ENCODE peak calls at places on chromosomes 7 and 10, in five cellular contexts. One of them, this sample, is unnamed.
A peak's percentile ranks its signal among the peaks of the same experiment; 100 is the strongest.

GRCh38 chr10:71436268-71436922 is 39.7 kb downstream of the CDH23 start:
- DNase-seq in stimulated activated CD8-positive, alpha-beta memory T cell treated with anti-CD3 and anti-CD28 coated beads, Interleukin-7, amount 100 ng/mL, for 24 hours: no peak
- DNase-seq in renal cortical epithelial cell: no peak
- DNase-seq in mammary epithelial cell: no peak
- DNase-seq in cardiac fibroblast: peak; percentile 5
- DNase-seq in this sample: no peak

GRCh38 chr10:63801139-63801538 is 279.9 kb downstream of the REEP3 start:
- DNase-seq in mammary epithelial cell: no peak
- DNase-seq in renal cortical epithelial cell: no peak
- DNase-seq in cardiac fibroblast: peak; percentile 19
- DNase-seq in stimulated activated CD8-positive, alpha-beta memory T cell treated with anti-CD3 and anti-CD28 coated beads, Interleukin-7, amount 100 ng/mL, for 24 hours: no peak
- DNase-seq in this sample: no peak

GRCh38 chr7:108570146-108570755 is 577 bp downstream of the DNAJB9 start:
- DNase-seq in mammary epithelial cell: peak; percentile 68
- DNase-seq in cardiac fibroblast: peak; percentile 55
- DNase-seq in renal cortical epithelial cell: peak; percentile 88
- DNase-seq in stimulated activated CD8-positive, alpha-beta memory T cell treated with anti-CD3 and anti-CD28 coated beads, Interleukin-7, amount 100 ng/mL, for 24 hours: peak; percentile 16
- DNase-seq in this sample: peak; percentile 74

GRCh38 chr10:67815571-67816059 is 22.4 kb downstream of the DNAJC12 start:
- DNase-seq in cardiac fibroblast: peak; percentile 41
- DNase-seq in stimulated activated CD8-positive, alpha-beta memory T cell treated with anti-CD3 and anti-CD28 coated beads, Interleukin-7, amount 100 ng/mL, for 24 hours: no peak
- DNase-seq in mammary epithelial cell: no peak
- DNase-seq in renal cortical epithelial cell: peak; percentile 65
- DNase-seq in this sample: no peak

GRCh38 chr10:48740023-48740707 is 55.5 kb downstream of the WDFY4 start:
- DNase-seq in cardiac fibroblast: no peak
- DNase-seq in mammary epithelial cell: no peak
- DNase-seq in stimulated activated CD8-positive, alpha-beta memory T cell treated with anti-CD3 and anti-CD28 coated beads, Interleukin-7, amount 100 ng/mL, for 24 hours: no peak
- DNase-seq in renal cortical epithelial cell: no peak
- DNase-seq in this sample: no peak

GRCh38 chr7:18753972-18754610 is 258.5 kb downstream of the HDAC9 start:
- DNase-seq in stimulated activated CD8-positive, alpha-beta memory T cell treated with anti-CD3 and anti-CD28 coated beads, Interleukin-7, amount 100 ng/mL, for 24 hours: no peak
- DNase-seq in renal cortical epithelial cell: peak; percentile 40
- DNase-seq in mammary epithelial cell: peak; percentile 43
- DNase-seq in cardiac fibroblast: peak; percentile 59
- DNase-seq in this sample: no peak

GRCh38 chr10:133166504-133166827 is 6.4 kb downstream of the KNDC1 start:
- DNase-seq in mammary epithelial cell: no peak
- DNase-seq in renal cortical epithelial cell: no peak
- DNase-seq in cardiac fibroblast: no peak
- DNase-seq in stimulated activated CD8-positive, alpha-beta memory T cell treated with anti-CD3 and anti-CD28 coated beads, Interleukin-7, amount 100 ng/mL, for 24 hours: no peak
- DNase-seq in this sample: peak; percentile 19

GRCh38 chr7:48438196-48438595 is 266.9 kb downstream of the ABCA13 start:
- DNase-seq in stimulated activated CD8-positive, alpha-beta memory T cell treated with anti-CD3 and anti-CD28 coated beads, Interleukin-7, amount 100 ng/mL, for 24 hours: no peak
- DNase-seq in mammary epithelial cell: no peak
- DNase-seq in renal cortical epithelial cell: peak; percentile 16
- DNase-seq in cardiac fibroblast: no peak
- DNase-seq in this sample: no peak

GRCh38 chr10:90642136-90642535 is 215.7 kb downstream of the HTR7 start:
- DNase-seq in stimulated activated CD8-positive, alpha-beta memory T cell treated with anti-CD3 and anti-CD28 coated beads, Interleukin-7, amount 100 ng/mL, for 24 hours: no peak
- DNase-seq in cardiac fibroblast: peak; percentile 69
- DNase-seq in renal cortical epithelial cell: no peak
- DNase-seq in mammary epithelial cell: peak; percentile 2
- DNase-seq in this sample: no peak

GRCh38 chr7:104951546-104951945 is 62.5 kb upstream of the KMT2E start:
- DNase-seq in cardiac fibroblast: peak; percentile 57
- DNase-seq in renal cortical epithelial cell: no peak
- DNase-seq in stimulated activated CD8-positive, alpha-beta memory T cell treated with anti-CD3 and anti-CD28 coated beads, Interleukin-7, amount 100 ng/mL, for 24 hours: no peak
- DNase-seq in mammary epithelial cell: no peak
- DNase-seq in this sample: peak; percentile 65

GRCh38 chr10:36526045-36526444 is 599.4 kb upstream of the ANKRD30A start:
- DNase-seq in mammary epithelial cell: no peak
- DNase-seq in renal cortical epithelial cell: no peak
- DNase-seq in cardiac fibroblast: no peak
- DNase-seq in stimulated activated CD8-positive, alpha-beta memory T cell treated with anti-CD3 and anti-CD28 coated beads, Interleukin-7, amount 100 ng/mL, for 24 hours: no peak
- DNase-seq in this sample: no peak

GRCh38 chr10:63314020-63314419 is 151.8 kb downstream of the JMJD1C start:
- DNase-seq in stimulated activated CD8-positive, alpha-beta memory T cell treated with anti-CD3 and anti-CD28 coated beads, Interleukin-7, amount 100 ng/mL, for 24 hours: no peak
- DNase-seq in mammary epithelial cell: no peak
- DNase-seq in renal cortical epithelial cell: peak; percentile 10
- DNase-seq in cardiac fibroblast: no peak
- DNase-seq in this sample: no peak

GRCh38 chr10:43689955-43690771 is 41.5 kb upstream of the ZNF32 start:
- DNase-seq in renal cortical epithelial cell: peak; percentile 17
- DNase-seq in stimulated activated CD8-positive, alpha-beta memory T cell treated with anti-CD3 and anti-CD28 coated beads, Interleukin-7, amount 100 ng/mL, for 24 hours: peak; percentile 72
- DNase-seq in cardiac fibroblast: peak; percentile 89
- DNase-seq in mammary epithelial cell: peak; percentile 59
- DNase-seq in this sample: peak; percentile 56

GRCh38 chr7:91463330-91463729 is 199.1 kb downstream of the FZD1 start:
- DNase-seq in stimulated activated CD8-positive, alpha-beta memory T cell treated with anti-CD3 and anti-CD28 coated beads, Interleukin-7, amount 100 ng/mL, for 24 hours: no peak
- DNase-seq in mammary epithelial cell: no peak
- DNase-seq in renal cortical epithelial cell: no peak
- DNase-seq in cardiac fibroblast: no peak
- DNase-seq in this sample: no peak

GRCh38 chr10:62681211-62681940 is 123.1 kb upstream of the ADO start:
- DNase-seq in cardiac fibroblast: no peak
- DNase-seq in stimulated activated CD8-positive, alpha-beta memory T cell treated with anti-CD3 and anti-CD28 coated beads, Interleukin-7, amount 100 ng/mL, for 24 hours: peak; percentile 54
- DNase-seq in mammary epithelial cell: no peak
- DNase-seq in renal cortical epithelial cell: no peak
- DNase-seq in this sample: peak; percentile 68

GRCh38 chr10:37865957-37866671 is 8.7 kb upstream of the ZNF248 start:
- DNase-seq in renal cortical epithelial cell: peak; percentile 81
- DNase-seq in cardiac fibroblast: no peak
- DNase-seq in mammary epithelial cell: no peak
- DNase-seq in stimulated activated CD8-positive, alpha-beta memory T cell treated with anti-CD3 and anti-CD28 coated beads, Interleukin-7, amount 100 ng/mL, for 24 hours: no peak
- DNase-seq in this sample: no peak

GRCh38 chr7:47379629-47380324 is 202.1 kb downstream of the TNS3 start:
- DNase-seq in mammary epithelial cell: peak; percentile 62
- DNase-seq in renal cortical epithelial cell: peak; percentile 69
- DNase-seq in cardiac fibroblast: peak; percentile 77
- DNase-seq in stimulated activated CD8-positive, alpha-beta memory T cell treated with anti-CD3 and anti-CD28 coated beads, Interleukin-7, amount 100 ng/mL, for 24 hours: no peak
- DNase-seq in this sample: no peak

GRCh38 chr7:17679427-17679826 is 260.9 kb downstream of the SNX13 start:
- DNase-seq in mammary epithelial cell: no peak
- DNase-seq in stimulated activated CD8-positive, alpha-beta memory T cell treated with anti-CD3 and anti-CD28 coated beads, Interleukin-7, amount 100 ng/mL, for 24 hours: no peak
- DNase-seq in cardiac fibroblast: peak; percentile 61
- DNase-seq in renal cortical epithelial cell: no peak
- DNase-seq in this sample: no peak

GRCh38 chr10:124447741-124448466 is 1.9 kb downstream of the NKX1-2 start:
- DNase-seq in stimulated activated CD8-positive, alpha-beta memory T cell treated with anti-CD3 and anti-CD28 coated beads, Interleukin-7, amount 100 ng/mL, for 24 hours: no peak
- DNase-seq in renal cortical epithelial cell: no peak
- DNase-seq in mammary epithelial cell: no peak
- DNase-seq in cardiac fibroblast: no peak
- DNase-seq in this sample: no peak

GRCh38 chr10:100347568-100348195 is 649 bp downstream of the SCD start:
- DNase-seq in cardiac fibroblast: no peak
- DNase-seq in renal cortical epithelial cell: no peak
- DNase-seq in stimulated activated CD8-positive, alpha-beta memory T cell treated with anti-CD3 and anti-CD28 coated beads, Interleukin-7, amount 100 ng/mL, for 24 hours: no peak
- DNase-seq in mammary epithelial cell: peak; percentile 24
- DNase-seq in this sample: no peak

GRCh38 chr10:24466616-24466949 is 257.1 kb downstream of the ARHGAP21 start:
- DNase-seq in renal cortical epithelial cell: no peak
- DNase-seq in stimulated activated CD8-positive, alpha-beta memory T cell treated with anti-CD3 and anti-CD28 coated beads, Interleukin-7, amount 100 ng/mL, for 24 hours: no peak
- DNase-seq in cardiac fibroblast: no peak
- DNase-seq in mammary epithelial cell: no peak
- DNase-seq in this sample: no peak

GRCh38 chr10:60235001-60235400 is 154.7 kb downstream of the ANK3 start:
- DNase-seq in mammary epithelial cell: peak; percentile 11
- DNase-seq in renal cortical epithelial cell: peak; percentile 63
- DNase-seq in stimulated activated CD8-positive, alpha-beta memory T cell treated with anti-CD3 and anti-CD28 coated beads, Interleukin-7, amount 100 ng/mL, for 24 hours: no peak
- DNase-seq in cardiac fibroblast: peak; percentile 62
- DNase-seq in this sample: no peak

GRCh38 chr7:954330-955238 is at the start of gene ADAP1:
- DNase-seq in stimulated activated CD8-positive, alpha-beta memory T cell treated with anti-CD3 and anti-CD28 coated beads, Interleukin-7, amount 100 ng/mL, for 24 hours: no peak
- DNase-seq in cardiac fibroblast: peak; percentile 58
- DNase-seq in renal cortical epithelial cell: no peak
- DNase-seq in mammary epithelial cell: peak; percentile 41
- DNase-seq in this sample: peak; percentile 70

GRCh38 chr7:71343821-71344341 is 211.9 kb downstream of the GALNT17 start:
- DNase-seq in mammary epithelial cell: no peak
- DNase-seq in cardiac fibroblast: no peak
- DNase-seq in stimulated activated CD8-positive, alpha-beta memory T cell treated with anti-CD3 and anti-CD28 coated beads, Interleukin-7, amount 100 ng/mL, for 24 hours: no peak
- DNase-seq in renal cortical epithelial cell: no peak
- DNase-seq in this sample: no peak

GRCh38 chr7:44477063-44477830 is 13.2 kb downstream of the NUDCD3 start:
- DNase-seq in mammary epithelial cell: peak; percentile 85
- DNase-seq in renal cortical epithelial cell: peak; percentile 77
- DNase-seq in cardiac fibroblast: peak; percentile 90
- DNase-seq in stimulated activated CD8-positive, alpha-beta memory T cell treated with anti-CD3 and anti-CD28 coated beads, Interleukin-7, amount 100 ng/mL, for 24 hours: no peak
- DNase-seq in this sample: peak; percentile 75

GRCh38 chr7:98021588-98022351 is 31.8 kb upstream of the OCM2 start:
- DNase-seq in renal cortical epithelial cell: peak; percentile 11
- DNase-seq in stimulated activated CD8-positive, alpha-beta memory T cell treated with anti-CD3 and anti-CD28 coated beads, Interleukin-7, amount 100 ng/mL, for 24 hours: peak; percentile 65
- DNase-seq in cardiac fibroblast: peak; percentile 67
- DNase-seq in mammary epithelial cell: peak; percentile 49
- DNase-seq in this sample: peak; percentile 69

GRCh38 chr7:20284398-20285143 is 46.1 kb upstream of the ITGB8 start:
- DNase-seq in stimulated activated CD8-positive, alpha-beta memory T cell treated with anti-CD3 and anti-CD28 coated beads, Interleukin-7, amount 100 ng/mL, for 24 hours: no peak
- DNase-seq in cardiac fibroblast: no peak
- DNase-seq in mammary epithelial cell: peak; percentile 75
- DNase-seq in renal cortical epithelial cell: peak; percentile 46
- DNase-seq in this sample: no peak

GRCh38 chr10:133017203-133017601 is 70.5 kb upstream of the ADGRA1 start:
- DNase-seq in cardiac fibroblast: no peak
- DNase-seq in stimulated activated CD8-positive, alpha-beta memory T cell treated with anti-CD3 and anti-CD28 coated beads, Interleukin-7, amount 100 ng/mL, for 24 hours: no peak
- DNase-seq in mammary epithelial cell: no peak
- DNase-seq in renal cortical epithelial cell: no peak
- DNase-seq in this sample: no peak

GRCh38 chr10:132001238-132001977 is 19.7 kb upstream of the BNIP3 start:
- DNase-seq in stimulated activated CD8-positive, alpha-beta memory T cell treated with anti-CD3 and anti-CD28 coated beads, Interleukin-7, amount 100 ng/mL, for 24 hours: no peak
- DNase-seq in renal cortical epithelial cell: no peak
- DNase-seq in mammary epithelial cell: no peak
- DNase-seq in cardiac fibroblast: peak; percentile 69
- DNase-seq in this sample: no peak

GRCh38 chr10:60820093-60820769 is 42.0 kb downstream of the CDK1 start:
- DNase-seq in cardiac fibroblast: peak; percentile 52
- DNase-seq in mammary epithelial cell: no peak
- DNase-seq in stimulated activated CD8-positive, alpha-beta memory T cell treated with anti-CD3 and anti-CD28 coated beads, Interleukin-7, amount 100 ng/mL, for 24 hours: no peak
- DNase-seq in renal cortical epithelial cell: peak; percentile 25
- DNase-seq in this sample: no peak

GRCh38 chr10:70763567-70763966 is 21.6 kb downstream of the TBATA start:
- DNase-seq in cardiac fibroblast: no peak
- DNase-seq in renal cortical epithelial cell: no peak
- DNase-seq in stimulated activated CD8-positive, alpha-beta memory T cell treated with anti-CD3 and anti-CD28 coated beads, Interleukin-7, amount 100 ng/mL, for 24 hours: no peak
- DNase-seq in mammary epithelial cell: no peak
- DNase-seq in this sample: peak; percentile 35

GRCh38 chr7:95772771-95773581 is 622 bp downstream of the DYNC1I1 start:
- DNase-seq in cardiac fibroblast: peak; percentile 31
- DNase-seq in mammary epithelial cell: peak; percentile 2
- DNase-seq in stimulated activated CD8-positive, alpha-beta memory T cell treated with anti-CD3 and anti-CD28 coated beads, Interleukin-7, amount 100 ng/mL, for 24 hours: no peak
- DNase-seq in renal cortical epithelial cell: peak; percentile 29
- DNase-seq in this sample: no peak

GRCh38 chr7:142188846-142189245 is 69.0 kb downstream of the PRSS58 start:
- DNase-seq in cardiac fibroblast: no peak
- DNase-seq in renal cortical epithelial cell: peak; percentile 18
- DNase-seq in stimulated activated CD8-positive, alpha-beta memory T cell treated with anti-CD3 and anti-CD28 coated beads, Interleukin-7, amount 100 ng/mL, for 24 hours: no peak
- DNase-seq in mammary epithelial cell: peak; percentile 16
- DNase-seq in this sample: no peak

GRCh38 chr10:132363376-132363775 is 31.4 kb downstream of the LRRC27 start:
- DNase-seq in stimulated activated CD8-positive, alpha-beta memory T cell treated with anti-CD3 and anti-CD28 coated beads, Interleukin-7, amount 100 ng/mL, for 24 hours: no peak
- DNase-seq in mammary epithelial cell: no peak
- DNase-seq in renal cortical epithelial cell: no peak
- DNase-seq in cardiac fibroblast: no peak
- DNase-seq in this sample: no peak

GRCh38 chr7:99990417-99990816 is 14.6 kb upstream of the AZGP1 start:
- DNase-seq in cardiac fibroblast: no peak
- DNase-seq in stimulated activated CD8-positive, alpha-beta memory T cell treated with anti-CD3 and anti-CD28 coated beads, Interleukin-7, amount 100 ng/mL, for 24 hours: no peak
- DNase-seq in mammary epithelial cell: no peak
- DNase-seq in renal cortical epithelial cell: no peak
- DNase-seq in this sample: no peak

GRCh38 chr7:22671177-22671879 is 55.7 kb upstream of the IL6 start:
- DNase-seq in mammary epithelial cell: peak; percentile 20
- DNase-seq in stimulated activated CD8-positive, alpha-beta memory T cell treated with anti-CD3 and anti-CD28 coated beads, Interleukin-7, amount 100 ng/mL, for 24 hours: no peak
- DNase-seq in cardiac fibroblast: no peak
- DNase-seq in renal cortical epithelial cell: no peak
- DNase-seq in this sample: no peak

GRCh38 chr7:155938129-155938528 is 125.9 kb upstream of the SHH start:
- DNase-seq in cardiac fibroblast: no peak
- DNase-seq in renal cortical epithelial cell: no peak
- DNase-seq in mammary epithelial cell: no peak
- DNase-seq in stimulated activated CD8-positive, alpha-beta memory T cell treated with anti-CD3 and anti-CD28 coated beads, Interleukin-7, amount 100 ng/mL, for 24 hours: no peak
- DNase-seq in this sample: no peak

GRCh38 chr10:97069026-97069425 is 116.7 kb downstream of the SLIT1 start:
- DNase-seq in cardiac fibroblast: no peak
- DNase-seq in renal cortical epithelial cell: no peak
- DNase-seq in mammary epithelial cell: no peak
- DNase-seq in stimulated activated CD8-positive, alpha-beta memory T cell treated with anti-CD3 and anti-CD28 coated beads, Interleukin-7, amount 100 ng/mL, for 24 hours: no peak
- DNase-seq in this sample: no peak

This sample was measured in CD14-positive monocyte.